ENCODE peak calls at places on chromosomes 5 and 9, in four cellular contexts. D, Q, I and G are unnamed samples.

GRCh38 chr5:71645030-71645429 is 57.9 kb downstream of the MCCC2 start:
- DNase-seq in Q (no peak), I (no peak), D (no peak), G (no peak)

GRCh38 chr5:37837101-37838032 is 2.5 kb downstream of the GDNF start:
- DNase-seq in Q (peak; percentile 71), D (no peak), I (peak; percentile 43), G (peak; percentile 34)

GRCh38 chr5:68460147-68460760 is 244.7 kb downstream of the PIK3R1 start:
- DNase-seq in D (no peak), Q (peak; percentile 68), I (peak; percentile 62), G (peak; percentile 56)

GRCh38 chr9:130042406-130042930 is 521 bp downstream of the FNBP1 start:
- DNase-seq in Q (no peak), D (no peak), I (peak; percentile 32), G (no peak)

GRCh38 chr5:78473747-78474146 is 113.3 kb downstream of the SCAMP1 start:
- DNase-seq in D (no peak), I (no peak), Q (no peak), G (no peak)

GRCh38 chr9:86945868-86946711 is 1.2 kb downstream of the GAS1 start:
- DNase-seq in Q (peak; percentile 35), D (no peak), I (peak; percentile 41), G (peak; percentile 47)

GRCh38 chr5:132104561-132104960 is 31.0 kb downstream of the CSF2 start:
- DNase-seq in D (no peak), Q (no peak), I (no peak), G (no peak)

GRCh38 chr9:132168347-132168746 is 6.5 kb downstream of the NTNG2 start:
- DNase-seq in D (no peak), Q (no peak), I (no peak), G (no peak)

GRCh38 chr9:107275530-107275929 is 7.5 kb upstream of the RAD23B start:
- DNase-seq in I (no peak), Q (no peak), D (no peak), G (no peak)

GRCh38 chr9:128414461-128414860 is 6.2 kb upstream of the CERCAM start:
- DNase-seq in D (no peak), I (peak; percentile 17), Q (no peak), G (no peak)

GRCh38 chr9:2718698-2719033 is 1.4 kb downstream of the KCNV2 start:
- DNase-seq in I (no peak), D (no peak), Q (no peak), G (no peak)

GRCh38 chr5:142542906-142543305 is 143.0 kb downstream of the FGF1 start:
- DNase-seq in I (no peak), D (no peak), Q (no peak), G (no peak)

GRCh38 chr5:69148981-69149675 is 17.8 kb upstream of the CCNB1 start:
- DNase-seq in D (no peak), I (no peak), Q (no peak), G (no peak)

GRCh38 chr5:152124413-152125082 is 199.9 kb upstream of the GLRA1 start:
- DNase-seq in I (no peak), D (no peak), Q (no peak), G (no peak)

GRCh38 chr5:74017786-74018211 is 391.8 kb downstream of the ARHGEF28 start:
- DNase-seq in D (no peak), I (peak; percentile 47), Q (no peak), G (peak; percentile 91)

GRCh38 chr9:111944467-111944866 is 47.9 kb downstream of the UGCG start:
- DNase-seq in I (no peak), Q (no peak), D (no peak), G (no peak)

GRCh38 chr5:133824661-133825254 is 143.7 kb downstream of the C5orf15 start:
- DNase-seq in Q (no peak), I (no peak), D (no peak), G (no peak)

GRCh38 chr9:33468215-33468730 is 5.5 kb downstream of the NOL6 start:
- DNase-seq in I (no peak), Q (no peak), D (no peak), G (no peak)

GRCh38 chr9:124834586-124834985 is 18.7 kb upstream of the WDR38 start:
- DNase-seq in Q (no peak), D (no peak), I (no peak), G (peak; percentile 87)

GRCh38 chr9:86303316-86303975 is 21.1 kb upstream of the ISCA1 start:
- DNase-seq in I (no peak), Q (no peak), D (no peak), G (no peak)

GRCh38 chr5:131974622-131974955 is 29.1 kb upstream of the MEIKIN start:
- DNase-seq in D (no peak), Q (no peak), I (no peak), G (no peak)

GRCh38 chr5:33441241-33441844 is 578 bp downstream of the TARS1 start:
- DNase-seq in Q (peak; percentile 42), D (peak; percentile 53), I (peak; percentile 72), G (peak; percentile 81)

GRCh38 chr5:45385321-45386058 is 310.7 kb downstream of the HCN1 start:
- DNase-seq in D (peak; percentile 8), I (peak; percentile 14), Q (no peak), G (peak; percentile 12)

GRCh38 chr9:88746029-88746743 is 211.2 kb downstream of the NXNL2 start:
- DNase-seq in Q (peak; percentile 44), D (peak; percentile 83), I (no peak), G (no peak)